ENCODE peak calls at places on chromosomes 5 and 9, in four cellular contexts. E is hypothalamus, O is HuH-7.5, X is iPS-NIHi11. V is an unnamed sample.

GRCh38 chr5:96065577-96066385 is 104.1 kb upstream of the ELL2 start:
- DNase-seq in E (no peak), O (no peak), X (no peak), V (no peak)

GRCh38 chr5:6773342-6774035 is 60.3 kb downstream of the TENT4A start:
- DNase-seq in E (no peak), O (no peak), X (no peak), V (no peak)

GRCh38 chr5:139038618-139039305 is 159.4 kb downstream of the SIL1 start:
- DNase-seq in E (no peak), O (peak; percentile 15), X (peak; percentile 57), V (no peak)

GRCh38 chr9:34272146-34272545 is 56.9 kb downstream of the KIF24 start:
- DNase-seq in E (no peak), O (no peak), X (no peak), V (no peak)

GRCh38 chr9:20364954-20365353 is 257.3 kb downstream of the MLLT3 start:
- DNase-seq in E (no peak), O (no peak), X (no peak), V (no peak)

GRCh38 chr9:115945009-115945431 is 208.6 kb upstream of the PAPPA start:
- DNase-seq in E (no peak), O (no peak), X (no peak), V (no peak)

GRCh38 chr5:2303391-2304100 is 420.8 kb upstream of the IRX4 start:
- DNase-seq in E (no peak), O (no peak), X (no peak), V (no peak)

GRCh38 chr5:33994845-33995244 is 10.4 kb upstream of the SLC45A2 start:
- DNase-seq in E (no peak), O (no peak), X (no peak), V (no peak)

GRCh38 chr5:132767150-132767549 is 9.9 kb downstream of the SEPTIN8 start:
- DNase-seq in E (peak; percentile 32), O (no peak), X (no peak), V (peak; percentile 32)

GRCh38 chr5:997711-998110 is 10.9 kb upstream of the NKD2 start:
- DNase-seq in E (no peak), O (no peak), X (no peak), V (no peak)

GRCh38 chr5:169701910-169702451 is 64.9 kb downstream of the DOCK2 start:
- DNase-seq in E (no peak), O (no peak), X (peak; percentile 19), V (no peak)

GRCh38 chr5:15791859-15792258 is 291.9 kb downstream of the FBXL7 start:
- DNase-seq in E (no peak), O (no peak), X (no peak), V (no peak)

GRCh38 chr9:93028448-93029006 is 30.0 kb upstream of the SUSD3 start:
- DNase-seq in E (no peak), O (no peak), X (no peak), V (no peak)

GRCh38 chr9:115649991-115650472 is 503.6 kb upstream of the PAPPA start:
- DNase-seq in E (peak; percentile 10), O (no peak), X (no peak), V (peak; percentile 66)

GRCh38 chr5:141412853-141413539 is at the start of gene PCDHGA10:
- DNase-seq in E (no peak), O (peak; percentile 91), X (peak; percentile 67), V (no peak)

GRCh38 chr9:129501771-129502324 is 119.1 kb downstream of the C9orf50 start:
- DNase-seq in E (no peak), O (no peak), X (no peak), V (no peak)

GRCh38 chr5:180775624-180776023 is 27.0 kb downstream of the MGAT1 start:
- DNase-seq in E (no peak), O (no peak), X (no peak), V (no peak)

V was measured in hippocampal formation.